ENCODE peak calls at places on chromosomes 1 and 21, in five cellular contexts. D is neural progenitor cell; P is suprapubic skin; O is CD4-positive, CD25-positive, alpha-beta regulatory T cell; V is left ventricle myocardium inferior. F is an unnamed sample.

GRCh38 chr1:152141971-152142584 is 16.9 kb downstream of the RPTN start:
- DNase-seq in D (peak), P (peak), O (peak), V (peak), F (no peak)

GRCh38 chr1:43831866-43832654 is 101.5 kb upstream of the ARTN start:
- DNase-seq in D (no peak), P (no peak), O (no peak), V (no peak), F (no peak)

GRCh38 chr1:12618661-12619395 is 818 bp upstream of the DHRS3 start:
- DNase-seq in D (peak), P (peak), O (peak), V (peak), F (no peak)

GRCh38 chr1:151809625-151810556 is 4.7 kb upstream of the LINGO4 start:
- DNase-seq in D (no peak), P (peak), O (no peak), V (no peak), F (no peak)

GRCh38 chr1:234727018-234727757 is 117.2 kb upstream of the IRF2BP2 start:
- DNase-seq in D (peak), P (peak), O (no peak), V (no peak), F (no peak)

GRCh38 chr21:36209626-36210171 is 53.1 kb downstream of the DOP1B start:
- DNase-seq in D (peak), P (no peak), O (peak), V (no peak), F (peak)

GRCh38 chr21:17370750-17371325 is 142.0 kb upstream of the CXADR start:
- DNase-seq in D (no peak), P (no peak), O (no peak), V (no peak), F (no peak)

GRCh38 chr1:62435231-62436038 is 1.4 kb upstream of the USP1 start:
- DNase-seq in D (no peak), P (no peak), O (no peak), V (peak), F (no peak)

GRCh38 chr1:180382326-180383115 is 119.9 kb downstream of the ACBD6 start:
- DNase-seq in D (no peak), P (no peak), O (no peak), V (no peak), F (no peak)

GRCh38 chr1:227942021-227942715 is 5.6 kb downstream of the WNT9A start:
- DNase-seq in D (peak), P (peak), O (no peak), V (no peak), F (no peak)

GRCh38 chr1:219324629-219325367 is 151.1 kb downstream of the LYPLAL1 start:
- DNase-seq in D (no peak), P (no peak), O (no peak), V (no peak), F (peak)

GRCh38 chr1:9292361-9293240 is at the start of gene SPSB1:
- DNase-seq in D (peak), P (peak), O (peak), V (peak), F (no peak)

GRCh38 chr1:178126790-178127189 is 32.9 kb downstream of the RASAL2 start:
- DNase-seq in D (no peak), P (no peak), O (no peak), V (no peak), F (peak)

GRCh38 chr1:64484651-64485050 is 14.7 kb downstream of the CACHD1 start:
- DNase-seq in D (no peak), P (no peak), O (no peak), V (no peak), F (no peak)

GRCh38 chr1:158145173-158145719 is 35.4 kb upstream of the CD1D start:
- DNase-seq in D (no peak), P (no peak), O (no peak), V (peak), F (no peak)

GRCh38 chr1:18107671-18108312 is at the start of gene IGSF21:
- DNase-seq in D (peak), P (no peak), O (no peak), V (no peak), F (no peak)

GRCh38 chr1:156639601-156640101 is 2.3 kb upstream of the BCAN start:
- DNase-seq in D (no peak), P (no peak), O (no peak), V (no peak), F (no peak)

GRCh38 chr1:31064685-31065309 is 720 bp downstream of the PUM1 start:
- DNase-seq in D (no peak), P (no peak), O (no peak), V (peak), F (no peak)

GRCh38 chr1:212463565-212464270 is 31.0 kb downstream of the NENF start:
- DNase-seq in D (no peak), P (no peak), O (no peak), V (no peak), F (no peak)

GRCh38 chr1:225483818-225484656 is 56.2 kb upstream of the LBR start:
- DNase-seq in D (no peak), P (no peak), O (no peak), V (no peak), F (no peak)

GRCh38 chr1:199758626-199759255 is 268.8 kb upstream of the NR5A2 start:
- DNase-seq in D (no peak), P (no peak), O (no peak), V (no peak), F (no peak)

GRCh38 chr1:47209725-47210330 is 20.0 kb upstream of the PDZK1IP1 start:
- DNase-seq in D (no peak), P (no peak), O (no peak), V (no peak), F (no peak)

GRCh38 chr1:28864695-28865094 is 49.7 kb upstream of the EPB41 start:
- DNase-seq in D (no peak), P (no peak), O (no peak), V (no peak), F (no peak)

GRCh38 chr1:21355956-21356355 is 65.7 kb upstream of the ECE1 start:
- DNase-seq in D (no peak), P (no peak), O (no peak), V (no peak), F (no peak)

GRCh38 chr1:93221913-93222312 is 41.4 kb downstream of the CCDC18 start:
- DNase-seq in D (no peak), P (no peak), O (no peak), V (no peak), F (no peak)

GRCh38 chr1:233240839-233241682 is 54.5 kb downstream of the PCNX2 start:
- DNase-seq in D (peak), P (peak), O (no peak), V (peak), F (no peak)

GRCh38 chr1:99639945-99640344 is 6.0 kb upstream of the PALMD start:
- DNase-seq in D (no peak), P (no peak), O (no peak), V (no peak), F (no peak)

GRCh38 chr1:55466343-55466742 is 251.2 kb upstream of the USP24 start:
- DNase-seq in D (no peak), P (no peak), O (no peak), V (no peak), F (no peak)

GRCh38 chr1:7402548-7402850 is 368.6 kb upstream of the VAMP3 start:
- DNase-seq in D (no peak), P (peak), O (no peak), V (no peak), F (no peak)

GRCh38 chr1:105934806-105935205 is 1121.7 kb upstream of the PRMT6 start:
- DNase-seq in D (no peak), P (no peak), O (no peak), V (no peak), F (no peak)

GRCh38 chr1:87754036-87754603 is 425.4 kb downstream of the LMO4 start:
- DNase-seq in D (no peak), P (no peak), O (no peak), V (no peak), F (no peak)

GRCh38 chr1:53321366-53321765 is 6.5 kb downstream of the LRP8 start:
- DNase-seq in D (peak), P (no peak), O (no peak), V (no peak), F (no peak)

GRCh38 chr1:65514083-65514482 is 93.6 kb downstream of the LEPR start:
- DNase-seq in D (no peak), P (no peak), O (no peak), V (no peak), F (no peak)

GRCh38 chr1:20660363-20661234 is 570 bp downstream of the DDOST start:
- DNase-seq in D (no peak), P (no peak), O (no peak), V (no peak), F (no peak)

DNA sequence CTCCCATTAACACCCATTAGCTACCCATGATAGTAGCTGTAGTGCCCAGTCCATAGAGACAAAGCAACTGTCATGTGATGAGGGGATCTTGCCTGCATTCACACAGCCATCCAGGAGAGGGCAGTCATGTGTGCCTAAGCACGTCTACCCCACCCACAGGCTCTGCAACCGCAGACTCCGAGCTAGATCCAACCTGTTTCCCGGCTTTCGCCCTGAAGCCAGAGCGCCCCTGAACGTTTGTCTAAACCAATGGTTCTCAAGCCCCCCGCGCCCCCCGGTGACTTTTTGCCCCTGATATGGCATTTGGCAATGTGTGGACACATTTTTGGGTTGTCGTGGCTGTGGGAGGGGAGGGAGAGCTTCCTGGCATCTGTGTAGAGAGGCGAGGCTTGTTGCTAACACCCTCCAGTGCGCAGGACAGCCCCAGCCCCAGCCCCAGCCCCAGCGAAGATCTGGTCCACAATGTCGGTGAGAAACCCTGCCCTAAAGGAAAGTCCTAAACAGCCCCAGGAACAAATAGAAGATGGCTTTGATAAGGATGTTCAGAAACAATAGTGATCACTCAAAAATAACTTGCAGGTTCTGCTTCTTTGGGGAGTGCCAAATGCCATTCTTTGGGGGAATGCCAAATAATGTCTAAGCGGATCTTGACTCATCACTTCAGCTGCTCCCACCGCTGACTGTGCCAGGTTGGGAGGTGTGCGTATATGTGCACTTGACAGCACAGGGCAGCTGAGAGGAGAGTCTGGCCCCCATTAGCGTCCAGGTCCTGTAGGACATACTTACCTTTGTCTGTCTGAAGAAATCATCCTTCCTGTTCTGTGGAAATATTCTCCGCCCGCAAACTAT is 34.5 kb downstream of the SLC44A3 start:
- DNase-seq in D (peak), P (peak), O (peak), V (peak), F (peak)
- H3K27ac ChIP-seq in D (no peak), P (peak), O (no peak), V (peak), F (peak)

GRCh38 chr1:154969246-154969645 is 1.3 kb downstream of the SHC1 start:
- DNase-seq in D (no peak), P (no peak), O (no peak), V (no peak), F (no peak)

GRCh38 chr1:154966111-154966510 is 4.4 kb downstream of the SHC1 start:
- DNase-seq in D (no peak), P (no peak), O (no peak), V (no peak), F (no peak)

GRCh38 chr1:154969741-154970452 is 650 bp downstream of the SHC1 start:
- DNase-seq in D (peak), P (peak), O (no peak), V (peak), F (no peak)

GRCh38 chr1:154968731-154969130 is 1.8 kb downstream of the SHC1 start:
- DNase-seq in D (no peak), P (no peak), O (no peak), V (no peak), F (no peak)

GRCh38 chr1:154967331-154967950 is 3.1 kb downstream of the SHC1 start:
- DNase-seq in D (no peak), P (no peak), O (no peak), V (no peak), F (no peak)
- H3K27ac ChIP-seq in D (no peak), P (peak), O (no peak), V (peak), F (no peak)

GRCh38 chr1:3981746-3982505 is 81.9 kb upstream of the C1orf174 start:
- DNase-seq in D (no peak), P (no peak), O (no peak), V (no peak), F (no peak)
- H3K27ac ChIP-seq in D (no peak), P (no peak), O (no peak), V (no peak), F (no peak)

GRCh38 chr1:109623601-109624161 is 4.0 kb downstream of the AMPD2 start:
- DNase-seq in D (no peak), P (no peak), O (no peak), V (no peak), F (no peak)
- H3K27ac ChIP-seq in D (no peak), P (no peak), O (peak), V (no peak), F (no peak)

GRCh38 chr1:15736035-15736665 is at the start of gene SLC25A34:
- DNase-seq in D (no peak), P (no peak), O (no peak), V (peak), F (no peak)
- H3K27ac ChIP-seq in D (no peak), P (peak), O (no peak), V (peak), F (no peak)

DNA sequence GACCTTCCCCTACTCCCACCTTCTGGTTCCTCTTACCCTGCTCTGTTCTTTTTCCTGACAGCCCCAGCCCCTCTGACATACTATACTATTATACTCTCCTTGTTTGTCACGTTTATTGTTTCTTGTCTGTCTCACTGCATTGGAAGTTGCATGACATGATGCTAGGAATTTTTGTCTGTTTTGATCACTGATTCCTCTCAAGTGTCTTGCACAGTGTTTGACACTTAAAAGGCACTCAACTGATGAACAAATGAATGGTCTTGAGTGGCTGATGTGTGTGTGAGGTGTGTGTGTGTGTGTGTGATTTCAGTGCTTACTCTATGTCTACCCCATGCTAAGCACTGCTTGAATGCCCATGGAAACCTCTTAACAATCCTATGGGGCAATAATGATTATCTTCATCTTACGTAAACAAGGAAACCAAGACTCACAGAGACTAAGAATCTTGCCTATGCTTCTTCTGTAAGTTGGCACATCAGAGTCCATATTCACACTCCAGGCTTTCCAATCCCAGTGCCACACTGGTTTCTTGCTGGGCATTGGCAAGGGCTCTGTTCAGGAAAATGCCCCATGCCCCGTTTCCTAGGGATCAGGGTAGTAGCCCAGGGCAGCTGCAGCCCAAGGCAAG is 59.7 kb downstream of the ATP1A1 start:
- DNase-seq in D (no peak), P (no peak), O (no peak), V (no peak), F (no peak)
- H3K27ac ChIP-seq in D (no peak), P (peak), O (no peak), V (peak), F (no peak)

GRCh38 chr1:167926486-167926997 is 9.9 kb upstream of the DCAF6 start:
- DNase-seq in D (peak), P (no peak), O (no peak), V (no peak), F (no peak)
- H3K27ac ChIP-seq in D (no peak), P (no peak), O (no peak), V (no peak), F (no peak)